ENCODE peak calls at places on chromosome 11, in five cellular contexts. C, I, H, U and F are unnamed samples.

GRCh38 chr11:127862406-127862805 is 725.0 kb downstream of the ETS1 start:
- DNase-seq in H (no peak), U (no peak), I (no peak), C (no peak), F (no peak)

GRCh38 chr11:69190796-69191536 is 35.2 kb downstream of the SMIM38 start:
- DNase-seq in I (no peak), U (no peak), H (no peak), C (no peak), F (no peak)

GRCh38 chr11:78351193-78351592 is 66.4 kb downstream of the GAB2 start:
- DNase-seq in H (no peak), U (no peak), I (no peak), C (no peak), F (no peak)

GRCh38 chr11:108223449-108224149 is 732 bp downstream of the ATM start:
- DNase-seq in H (no peak), I (peak; percentile 23), C (no peak), U (no peak), F (no peak)

GRCh38 chr11:131661137-131661536 is 290.7 kb downstream of the NTM start:
- DNase-seq in U (no peak), C (no peak), H (no peak), I (no peak), F (no peak)

GRCh38 chr11:77879218-77879617 is 58.3 kb downstream of the AAMDC start:
- DNase-seq in I (peak; percentile 73), U (no peak), C (peak; percentile 28), H (no peak), F (no peak)

GRCh38 chr11:16356057-16356750 is at the start of gene SOX6:
- DNase-seq in I (no peak), C (no peak), H (no peak), U (peak; percentile 66), F (no peak)

GRCh38 chr11:16874275-16874975 is 136.0 kb downstream of the C11orf58 start:
- DNase-seq in I (no peak), C (no peak), H (no peak), U (no peak), F (no peak)

GRCh38 chr11:106087815-106088435 is 10.5 kb downstream of the AASDHPPT start:
- DNase-seq in I (peak; percentile 53), C (peak; percentile 9), H (peak; percentile 23), U (peak; percentile 51), F (no peak)

GRCh38 chr11:112637046-112637445 is 324.2 kb upstream of the NCAM1 start:
- DNase-seq in H (no peak), I (no peak), C (no peak), U (no peak), F (no peak)

GRCh38 chr11:90744169-90744568 is 521.3 kb upstream of the CHORDC1 start:
- DNase-seq in H (no peak), U (no peak), C (no peak), I (no peak), F (no peak)

GRCh38 chr11:131356201-131356600 is 14.2 kb upstream of the NTM start:
- DNase-seq in I (no peak), H (no peak), U (peak; percentile 80), C (no peak), F (no peak)